ENCODE peak calls at places on chromosomes 13 and 19, in seven cellular contexts. One of them, this sample, is unnamed. For H3K27me3, the result is how much of the 10 kb centered on the place peaks cover.

GRCh38 chr13:50684366-50684765 is 159.1 kb downstream of the DLEU7 start:
- DNase-seq in thyroid gland: no peak
- DNase-seq in HCT116: no peak
- DNase-seq in sigmoid colon: no peak
- DNase-seq in uterus: no peak
- DNase-seq in IMR-90: no peak
- DNase-seq in suprapubic skin: no peak
- DNase-seq in this sample: no peak

GRCh38 chr13:46486270-46486669 is 66.7 kb upstream of the LRCH1 start:
- DNase-seq in thyroid gland: no peak
- DNase-seq in HCT116: no peak
- DNase-seq in sigmoid colon: no peak
- DNase-seq in uterus: no peak
- DNase-seq in IMR-90: no peak
- DNase-seq in suprapubic skin: no peak
- DNase-seq in this sample: no peak

GRCh38 chr13:50524540-50524939 is 319.0 kb downstream of the DLEU7 start:
- DNase-seq in thyroid gland: no peak
- DNase-seq in HCT116: no peak
- DNase-seq in sigmoid colon: no peak
- DNase-seq in uterus: no peak
- DNase-seq in IMR-90: no peak
- DNase-seq in suprapubic skin: no peak
- DNase-seq in this sample: no peak

GRCh38 chr19:2613507-2614295 is 88.8 kb downstream of the GNG7 start:
- DNase-seq in thyroid gland: peak
- DNase-seq in HCT116: no peak
- DNase-seq in sigmoid colon: peak
- DNase-seq in uterus: no peak
- DNase-seq in IMR-90: peak
- DNase-seq in suprapubic skin: no peak
- DNase-seq in this sample: no peak

GRCh38 chr13:92974905-92975429 is 251.6 kb upstream of the GPC6 start:
- DNase-seq in thyroid gland: peak
- DNase-seq in HCT116: no peak
- DNase-seq in sigmoid colon: no peak
- DNase-seq in uterus: no peak
- DNase-seq in IMR-90: no peak
- DNase-seq in suprapubic skin: no peak
- DNase-seq in this sample: no peak

GRCh38 chr19:23777216-23777615 is 18.5 kb upstream of the ZNF681 start:
- DNase-seq in thyroid gland: no peak
- DNase-seq in HCT116: no peak
- DNase-seq in sigmoid colon: no peak
- DNase-seq in uterus: no peak
- DNase-seq in IMR-90: no peak
- DNase-seq in suprapubic skin: no peak
- DNase-seq in this sample: no peak

GRCh38 chr13:113607477-113608245 is 23.1 kb downstream of the TFDP1 start:
- DNase-seq in thyroid gland: no peak
- DNase-seq in HCT116: no peak
- DNase-seq in sigmoid colon: no peak
- DNase-seq in uterus: no peak
- DNase-seq in IMR-90: no peak
- DNase-seq in suprapubic skin: no peak
- DNase-seq in this sample: no peak

GRCh38 chr13:35858665-35859064 is 272.5 kb downstream of the DCLK1 start:
- DNase-seq in thyroid gland: no peak
- DNase-seq in HCT116: no peak
- DNase-seq in sigmoid colon: no peak
- DNase-seq in uterus: peak
- DNase-seq in IMR-90: no peak
- DNase-seq in suprapubic skin: no peak
- DNase-seq in this sample: no peak

GRCh38 chr13:49371943-49372636 is 71.8 kb downstream of the CAB39L start:
- DNase-seq in thyroid gland: no peak
- DNase-seq in HCT116: no peak
- DNase-seq in sigmoid colon: no peak
- DNase-seq in uterus: no peak
- DNase-seq in IMR-90: no peak
- DNase-seq in suprapubic skin: no peak
- DNase-seq in this sample: no peak

GRCh38 chr19:14835011-14835410 is at the start of the genes OR7A5 and OR7C1:
- DNase-seq in thyroid gland: no peak
- DNase-seq in HCT116: no peak
- DNase-seq in sigmoid colon: no peak
- DNase-seq in uterus: no peak
- DNase-seq in IMR-90: no peak
- DNase-seq in suprapubic skin: no peak
- DNase-seq in this sample: no peak

GRCh38 chr13:32060319-32060924 is 28.8 kb downstream of the FRY start:
- DNase-seq in thyroid gland: no peak
- DNase-seq in HCT116: no peak
- DNase-seq in sigmoid colon: no peak
- DNase-seq in uterus: no peak
- DNase-seq in IMR-90: peak
- DNase-seq in suprapubic skin: no peak
- DNase-seq in this sample: no peak

GRCh38 chr19:7855426-7856276 is 18.5 kb downstream of the PRR36 start:
- DNase-seq in thyroid gland: no peak
- DNase-seq in HCT116: no peak
- DNase-seq in sigmoid colon: no peak
- DNase-seq in uterus: no peak
- DNase-seq in IMR-90: no peak
- DNase-seq in suprapubic skin: no peak
- DNase-seq in this sample: peak

DNA sequence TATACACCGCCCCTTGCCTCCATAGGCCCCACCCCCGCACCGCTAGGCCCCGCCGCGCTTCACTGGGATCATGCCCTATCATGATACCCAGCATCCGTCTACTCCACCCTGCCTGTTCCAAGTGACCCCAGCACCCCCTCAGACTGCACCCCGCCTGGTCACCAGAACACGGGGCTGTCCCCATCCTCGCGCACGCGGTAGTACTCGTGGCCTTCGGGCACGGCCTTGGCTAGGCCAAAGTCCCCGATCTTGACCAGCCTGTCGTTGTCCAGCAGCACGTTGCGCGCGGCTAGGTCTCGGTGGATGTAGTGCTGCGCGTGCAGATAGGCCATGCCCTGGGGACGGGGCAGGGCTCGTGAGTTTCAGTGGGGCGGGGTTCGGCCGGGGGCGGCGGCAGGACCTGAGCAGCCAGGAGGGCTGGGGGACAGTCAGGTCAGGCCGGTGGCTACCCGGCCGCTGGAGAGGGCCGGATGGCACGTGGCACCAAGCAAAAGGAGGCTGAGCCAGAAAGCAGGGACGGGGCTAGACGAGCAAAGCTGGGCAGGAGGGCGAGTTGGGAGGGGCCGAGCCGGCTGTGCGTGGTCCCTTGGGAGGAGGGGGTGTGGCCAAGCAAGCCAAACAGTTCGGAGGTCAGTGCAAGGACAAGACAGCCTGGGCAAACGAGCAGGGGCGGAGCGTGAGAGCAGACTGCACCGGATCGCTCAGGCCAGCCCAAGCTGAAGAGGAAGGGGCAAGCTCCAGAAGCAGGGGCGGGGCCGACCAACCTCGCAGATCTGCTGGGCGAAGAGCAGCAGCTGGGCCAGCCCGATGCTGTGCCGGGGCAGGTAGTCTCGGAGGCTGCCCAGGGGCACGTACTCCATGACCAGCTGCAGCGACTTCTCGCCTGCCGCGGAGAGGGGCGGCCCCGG is 13.6 kb upstream of the ICAM3 start:
- DNase-seq in thyroid gland: peak
- DNase-seq in HCT116: no peak
- DNase-seq in sigmoid colon: peak
- DNase-seq in uterus: peak
- DNase-seq in IMR-90: no peak
- DNase-seq in suprapubic skin: no peak
- DNase-seq in this sample: peak
- H3K4me3 ChIP-seq in thyroid gland: no peak
- H3K4me3 ChIP-seq in HCT116: no peak
- H3K4me3 ChIP-seq in sigmoid colon: no peak
- H3K4me3 ChIP-seq in uterus: no peak
- H3K4me3 ChIP-seq in IMR-90: no peak
- H3K4me3 ChIP-seq in suprapubic skin: no peak
- H3K4me3 ChIP-seq in this sample: no peak

GRCh38 chr19:50324331-50324730 is 4.8 kb downstream of the KCNC3 start:
- DNase-seq in thyroid gland: no peak
- DNase-seq in HCT116: no peak
- DNase-seq in sigmoid colon: no peak
- DNase-seq in uterus: no peak
- DNase-seq in IMR-90: no peak
- DNase-seq in suprapubic skin: no peak
- DNase-seq in this sample: no peak

GRCh38 chr19:50323782-50324133 is 5.4 kb downstream of the KCNC3 start:
- DNase-seq in thyroid gland: no peak
- DNase-seq in HCT116: no peak
- DNase-seq in sigmoid colon: no peak
- DNase-seq in uterus: no peak
- DNase-seq in IMR-90: no peak
- DNase-seq in suprapubic skin: no peak
- DNase-seq in this sample: no peak

GRCh38 chr19:50322234-50322633 is 6.9 kb downstream of the KCNC3 start:
- DNase-seq in thyroid gland: no peak
- DNase-seq in HCT116: no peak
- DNase-seq in sigmoid colon: no peak
- DNase-seq in uterus: no peak
- DNase-seq in IMR-90: no peak
- DNase-seq in suprapubic skin: no peak
- DNase-seq in this sample: no peak

GRCh38 chr19:50321831-50322230 is 7.3 kb downstream of the KCNC3 start:
- DNase-seq in thyroid gland: no peak
- DNase-seq in HCT116: no peak
- DNase-seq in sigmoid colon: no peak
- DNase-seq in uterus: no peak
- DNase-seq in IMR-90: no peak
- DNase-seq in suprapubic skin: no peak
- DNase-seq in this sample: no peak

DNA sequence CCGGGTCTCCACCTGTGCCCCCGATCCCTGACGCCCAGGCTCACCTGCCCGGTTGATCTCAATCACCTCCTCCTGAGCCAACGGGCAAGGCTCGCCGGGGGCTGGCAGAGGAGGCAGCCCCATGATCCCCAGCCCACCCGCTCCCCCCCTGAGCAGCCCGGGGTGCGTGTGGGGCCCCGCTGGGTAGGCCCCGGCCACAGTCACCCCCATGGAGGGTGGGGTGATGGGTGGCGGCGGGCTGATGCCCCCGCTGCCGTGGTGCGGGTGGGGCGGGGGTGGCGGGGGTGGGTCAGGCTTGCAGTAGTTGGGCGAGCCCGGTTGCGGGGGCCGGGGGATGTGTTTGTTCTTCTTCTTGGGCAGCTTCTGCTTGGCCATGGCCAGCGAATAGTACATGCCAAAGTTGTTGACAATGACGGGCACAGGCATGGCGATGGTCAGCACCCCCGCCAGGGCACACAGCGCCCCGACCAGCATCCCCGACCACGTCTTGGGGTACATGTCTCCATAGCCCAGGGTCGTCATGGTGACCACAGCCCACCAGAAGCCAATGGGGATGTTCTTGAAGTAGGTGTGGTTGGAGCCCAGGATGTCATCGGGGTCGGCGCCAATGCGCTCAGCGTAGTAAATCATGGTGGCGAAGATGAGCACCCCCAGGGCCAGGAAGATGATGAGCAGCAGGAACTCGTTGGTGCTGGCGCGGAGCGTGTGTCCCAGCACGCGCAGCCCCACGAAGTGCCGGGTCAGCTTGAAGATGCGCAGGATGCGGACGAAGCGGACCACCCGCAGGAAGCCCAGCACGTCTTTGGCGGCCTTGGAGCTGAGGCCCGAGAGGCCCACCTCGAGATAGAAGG is 6.0 kb downstream of the KCNC3 start:
- DNase-seq in thyroid gland: no peak
- DNase-seq in HCT116: no peak
- DNase-seq in sigmoid colon: no peak
- DNase-seq in uterus: no peak
- DNase-seq in IMR-90: no peak
- DNase-seq in suprapubic skin: no peak
- DNase-seq in this sample: no peak
- H3K27me3 ChIP-seq in thyroid gland: under half
- H3K27me3 ChIP-seq in HCT116: under half
- H3K27me3 ChIP-seq in sigmoid colon: under half
- H3K27me3 ChIP-seq in uterus: under half
- H3K27me3 ChIP-seq in IMR-90: under half
- H3K27me3 ChIP-seq in suprapubic skin: under half
- H3K27me3 ChIP-seq in this sample: under half

DNA sequence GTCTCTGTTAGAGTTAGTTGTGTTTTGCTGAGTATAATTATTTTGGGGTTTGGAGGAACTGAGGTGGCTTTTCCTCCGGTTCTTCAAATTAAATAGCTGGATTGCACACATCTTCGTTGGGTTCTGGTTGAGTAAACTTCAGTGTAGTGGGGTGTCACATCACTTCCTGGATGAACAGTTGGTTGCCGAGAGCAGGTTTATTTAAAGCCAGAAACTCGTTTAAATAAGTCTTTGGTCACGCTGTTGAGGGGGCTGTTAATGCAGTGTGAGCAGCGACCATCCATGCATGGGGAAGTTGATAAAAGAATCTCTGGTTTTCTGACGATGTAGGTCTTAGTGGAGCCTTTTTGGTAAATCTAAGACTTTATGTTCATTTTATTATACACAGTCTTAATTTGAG is 351.2 kb upstream of the ARGLU1 start:
- DNase-seq in thyroid gland: peak
- DNase-seq in HCT116: no peak
- DNase-seq in sigmoid colon: no peak
- DNase-seq in uterus: no peak
- DNase-seq in IMR-90: no peak
- DNase-seq in suprapubic skin: no peak
- DNase-seq in this sample: no peak
- H3K27ac ChIP-seq in thyroid gland: peak
- H3K27ac ChIP-seq in HCT116: no peak
- H3K27ac ChIP-seq in sigmoid colon: peak
- H3K27ac ChIP-seq in uterus: no peak
- H3K27ac ChIP-seq in IMR-90: no peak
- H3K27ac ChIP-seq in suprapubic skin: peak
- H3K27ac ChIP-seq in this sample: no peak

GRCh38 chr13:51829236-51829899 is 15.6 kb downstream of the TMEM272 start:
- DNase-seq in thyroid gland: no peak
- DNase-seq in HCT116: no peak
- DNase-seq in sigmoid colon: no peak
- DNase-seq in uterus: no peak
- DNase-seq in IMR-90: no peak
- DNase-seq in suprapubic skin: no peak
- DNase-seq in this sample: no peak

GRCh38 chr13:51825681-51826254 is 19.2 kb downstream of the TMEM272 start:
- DNase-seq in thyroid gland: no peak
- DNase-seq in HCT116: no peak
- DNase-seq in sigmoid colon: no peak
- DNase-seq in uterus: no peak
- DNase-seq in IMR-90: no peak
- DNase-seq in suprapubic skin: no peak
- DNase-seq in this sample: no peak

GRCh38 chr13:51825165-51825592 is 19.8 kb downstream of the TMEM272 start:
- DNase-seq in thyroid gland: no peak
- DNase-seq in HCT116: no peak
- DNase-seq in sigmoid colon: no peak
- DNase-seq in uterus: peak
- DNase-seq in IMR-90: no peak
- DNase-seq in suprapubic skin: no peak
- DNase-seq in this sample: no peak

GRCh38 chr13:51826606-51827005 is 18.4 kb downstream of the TMEM272 start:
- DNase-seq in thyroid gland: no peak
- DNase-seq in HCT116: no peak
- DNase-seq in sigmoid colon: peak
- DNase-seq in uterus: peak
- DNase-seq in IMR-90: no peak
- DNase-seq in suprapubic skin: no peak
- DNase-seq in this sample: no peak

GRCh38 chr13:51827254-51827653 is 17.7 kb downstream of the TMEM272 start:
- DNase-seq in thyroid gland: no peak
- DNase-seq in HCT116: no peak
- DNase-seq in sigmoid colon: no peak
- DNase-seq in uterus: no peak
- DNase-seq in IMR-90: no peak
- DNase-seq in suprapubic skin: no peak
- DNase-seq in this sample: no peak
- H3K4me3 ChIP-seq in thyroid gland: no peak
- H3K4me3 ChIP-seq in HCT116: no peak
- H3K4me3 ChIP-seq in sigmoid colon: no peak
- H3K4me3 ChIP-seq in uterus: no peak
- H3K4me3 ChIP-seq in IMR-90: no peak
- H3K4me3 ChIP-seq in suprapubic skin: no peak
- H3K4me3 ChIP-seq in this sample: no peak